ENCODE peak calls at places on chromosomes 2 and 18, in four cellular contexts. A, Z, B and I are unnamed samples.

GRCh38 chr2:84970956-84971798 is at the start of gene KCMF1:
- DNase-seq in B (peak), Z (peak), A (peak), I (no peak)

GRCh38 chr2:233349005-233349998 is 5.0 kb upstream of the DGKD start:
- DNase-seq in A (peak), Z (no peak), B (no peak), I (no peak)

GRCh38 chr2:235347691-235348090 is 146.2 kb upstream of the AGAP1 start:
- DNase-seq in B (peak), A (no peak), Z (peak), I (no peak)

GRCh38 chr2:18194161-18194560 is 315.7 kb downstream of the KCNS3 start:
- DNase-seq in B (no peak), A (no peak), Z (no peak), I (no peak)

GRCh38 chr2:37460866-37461229 is 116.4 kb downstream of the QPCT start:
- DNase-seq in Z (no peak), B (no peak), A (no peak), I (no peak)

GRCh38 chr2:221458588-221458987 is 113.5 kb downstream of the EPHA4 start:
- DNase-seq in Z (no peak), B (no peak), A (no peak), I (no peak)

GRCh38 chr2:238940806-238941205 is 92.9 kb downstream of the TWIST2 start:
- DNase-seq in Z (no peak), B (no peak), A (no peak), I (no peak)

GRCh38 chr2:237432484-237433092 is 18.6 kb upstream of the COL6A3 start:
- DNase-seq in Z (peak), A (peak), B (peak), I (no peak)

GRCh38 chr18:53496028-53496427 is 728.4 kb downstream of the MBD2 start:
- DNase-seq in B (no peak), Z (no peak), A (no peak), I (no peak)

GRCh38 chr2:218839893-218840292 is 8.3 kb upstream of the PRKAG3 start:
- DNase-seq in A (no peak), B (no peak), Z (no peak), I (no peak)

GRCh38 chr2:119820275-119820674 is 60.6 kb downstream of the PTPN4 start:
- DNase-seq in A (no peak), Z (peak), B (peak), I (no peak)

GRCh38 chr2:26697425-26697824 is 4.9 kb downstream of the KCNK3 start:
- DNase-seq in Z (no peak), A (no peak), B (no peak), I (no peak)

GRCh38 chr2:17799301-17800126 is 16.7 kb upstream of the MSGN1 start:
- DNase-seq in Z (no peak), A (no peak), B (no peak), I (no peak)

GRCh38 chr2:191836853-191837769 is 9.8 kb downstream of the CAVIN2 start:
- DNase-seq in Z (no peak), A (no peak), B (no peak), I (no peak)

GRCh38 chr2:73827018-73827417 is 1.7 kb upstream of the STAMBP start:
- DNase-seq in Z (peak), B (peak), A (no peak), I (no peak)

GRCh38 chr2:63642941-63643340 is 54.2 kb downstream of the MDH1 start:
- DNase-seq in B (no peak), Z (no peak), A (no peak), I (no peak)

GRCh38 chr2:177606636-177607035 is 214.1 kb downstream of the AGPS start:
- DNase-seq in B (peak), A (no peak), Z (no peak), I (no peak)

GRCh38 chr2:101999122-101999789 is 7.5 kb downstream of the IL1R2 start:
- DNase-seq in B (no peak), A (no peak), Z (peak), I (no peak)

GRCh38 chr2:73260338-73260984 is 23.8 kb downstream of the FBXO41 start:
- DNase-seq in Z (peak), B (peak), A (no peak), I (no peak)

GRCh38 chr2:142325870-142326269 is 195.1 kb upstream of the LRP1B start:
- DNase-seq in A (no peak), B (no peak), Z (no peak), I (no peak)
- TF ChIP-seq CTCF in A (no peak), B (no peak), Z (no peak), I (no peak)

DNA sequence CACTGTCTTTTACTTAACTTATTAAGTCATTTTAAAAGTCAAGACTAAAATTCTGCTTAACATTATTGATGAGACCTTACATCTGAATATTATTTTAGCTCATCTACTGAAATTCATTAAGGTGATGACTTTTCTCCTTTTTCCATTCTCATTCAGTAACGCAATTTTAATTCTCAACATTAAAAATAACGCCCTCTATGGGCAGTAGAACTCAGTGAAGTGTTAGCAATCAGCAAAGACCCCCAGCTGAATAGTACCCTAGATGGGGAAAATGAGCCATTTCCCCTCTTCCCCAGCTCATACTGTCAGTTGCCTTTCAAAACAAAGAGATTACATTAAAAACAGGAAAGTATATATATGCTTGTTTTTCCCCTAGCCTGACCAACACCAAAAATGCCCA is 203.3 kb downstream of the NR4A2 start:
- DNase-seq in Z (no peak), A (no peak), B (no peak), I (no peak)
- TF ChIP-seq CTCF in Z (peak), A (no peak), B (no peak), I (no peak)

DNA sequence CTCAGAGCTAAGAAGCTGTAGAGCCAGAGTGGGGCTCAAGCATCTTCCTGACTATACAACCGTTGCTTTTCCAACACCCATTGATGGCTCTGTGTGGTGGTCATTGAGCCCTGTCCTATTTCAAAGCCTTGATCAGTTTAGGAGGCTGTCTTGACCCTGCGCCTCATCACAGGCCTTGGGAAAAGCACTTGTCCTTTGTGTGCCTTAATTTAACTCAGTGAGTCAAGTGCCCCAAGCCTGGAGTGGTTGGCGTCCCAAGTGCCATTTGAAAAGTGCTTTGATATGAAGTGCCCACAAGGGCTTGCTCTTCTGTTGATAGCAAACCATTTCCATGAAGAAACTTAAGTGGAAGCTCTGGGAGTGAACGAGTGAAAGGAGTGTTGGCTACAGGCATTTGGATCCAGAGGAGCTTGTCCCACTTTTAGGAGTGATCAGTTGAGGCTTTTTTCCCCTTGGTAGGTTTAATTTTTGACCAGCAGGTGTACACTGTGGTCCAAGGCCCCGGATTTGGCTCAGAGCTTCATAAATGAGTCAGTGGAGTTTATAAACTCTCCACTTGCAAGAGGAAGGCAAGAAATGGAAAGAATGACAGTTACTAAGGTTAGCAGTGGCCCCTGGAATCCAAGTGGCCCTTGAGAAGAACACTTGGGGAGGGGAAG is 50.3 kb downstream of the ACTR2 start:
- DNase-seq in A (no peak), Z (peak), B (no peak), I (no peak)
- TF ChIP-seq CTCF in A (no peak), Z (peak), B (peak), I (no peak)

DNA sequence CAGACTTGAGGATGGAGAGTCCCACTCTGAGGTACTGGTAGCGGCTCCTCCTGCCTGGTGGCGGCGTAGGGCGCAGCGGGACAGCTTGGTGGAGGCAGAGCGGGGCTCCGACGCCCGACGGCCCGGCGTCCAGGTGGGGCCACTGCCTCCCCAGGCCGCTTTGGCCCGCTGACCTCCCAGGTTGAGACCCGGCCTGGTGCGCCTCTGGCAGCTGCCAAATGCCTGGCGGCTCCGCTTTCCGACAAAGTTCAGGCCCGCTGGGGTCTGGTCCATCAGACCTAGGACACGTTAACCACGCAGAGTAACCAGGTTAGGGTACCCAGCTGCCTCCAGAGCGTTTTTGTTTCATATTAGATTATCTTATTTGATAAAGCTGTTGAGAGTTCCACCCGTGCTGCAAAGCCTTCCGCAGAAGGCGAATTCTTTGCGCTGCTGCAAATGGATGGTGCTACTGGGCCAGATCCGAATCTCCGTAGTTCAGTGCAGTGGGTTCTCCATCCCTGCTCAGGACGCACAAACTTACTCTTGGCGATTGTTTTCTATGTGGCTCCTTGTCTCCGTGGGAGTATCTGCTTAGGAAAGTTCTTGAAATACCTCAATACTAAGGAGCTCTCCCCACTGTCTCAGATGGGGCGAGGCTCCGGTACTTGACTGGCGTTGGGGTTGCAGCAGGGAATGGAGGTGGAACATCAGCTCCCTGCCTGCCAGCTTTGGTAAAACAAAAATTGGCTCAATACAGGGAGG is 405.9 kb downstream of the XIRP2 start:
- DNase-seq in A (no peak), Z (no peak), B (peak), I (no peak)
- TF ChIP-seq CTCF in A (no peak), Z (no peak), B (peak), I (no peak)